ENCODE peak calls at places on chromosomes 13 and 19, in eight cellular contexts. J is heart left ventricle, V is choroid plexus epithelial cell, Z is uterus, I is tibial artery, N is kidney, Q is K562, U is fibroblast of villous mesenchyme. F is an unnamed sample.

GRCh38 chr19:5130371-5131030 is 161.6 kb downstream of the KDM4B start:
- DNase-seq in Q (no peak), J (no peak), U (no peak), V (no peak), I (no peak), Z (no peak), N (no peak), F (peak; percentile 86)

GRCh38 chr19:47274891-47275865 is 493 bp downstream of the INAFM1 start:
- DNase-seq in U (no peak), V (peak; percentile 28), N (peak; percentile 92), I (peak; percentile 80), Q (no peak), J (peak; percentile 54), Z (peak; percentile 57), F (no peak)

GRCh38 chr19:55239004-55239403 is 10.4 kb upstream of the TMEM86B start:
- DNase-seq in Z (no peak), Q (no peak), N (no peak), J (no peak), U (no peak), I (no peak), V (no peak), F (no peak)

GRCh38 chr13:28746289-28746612 is 27.5 kb upstream of the SLC46A3 start:
- DNase-seq in Z (no peak), N (no peak), J (no peak), I (no peak), V (no peak), U (no peak), Q (no peak), F (no peak)

GRCh38 chr13:63107163-63107935 is 1691.7 kb upstream of the PCDH20 start:
- DNase-seq in U (no peak), N (no peak), I (no peak), Q (no peak), Z (no peak), V (peak; percentile 18), J (no peak), F (no peak)

GRCh38 chr19:30209617-30210600 is 162.3 kb upstream of the ZNF536 start:
- DNase-seq in I (no peak), Q (no peak), V (no peak), Z (no peak), U (no peak), N (no peak), J (no peak), F (no peak)

GRCh38 chr19:16497837-16498236 is 1.6 kb downstream of the C19orf44 start:
- DNase-seq in U (no peak), Z (no peak), Q (no peak), J (no peak), V (no peak), N (no peak), I (no peak), F (no peak)

GRCh38 chr13:22596157-22596863 is 584.5 kb upstream of the SGCG start:
- DNase-seq in N (no peak), J (no peak), Q (no peak), I (no peak), V (no peak), Z (no peak), U (peak; percentile 59), F (no peak)

GRCh38 chr13:98798849-98799645 is 46.6 kb upstream of the SLC15A1 start:
- DNase-seq in Q (no peak), U (peak; percentile 83), I (no peak), J (no peak), V (peak; percentile 81), Z (no peak), N (no peak), F (no peak)

GRCh38 chr19:7292352-7292949 is 1.8 kb downstream of the INSR start:
- DNase-seq in Q (no peak), U (no peak), N (no peak), J (no peak), Z (peak; percentile 24), V (no peak), I (no peak), F (peak; percentile 22)

GRCh38 chr19:8526345-8527062 is 12.5 kb upstream of the ZNF414 start:
- DNase-seq in Z (peak; percentile 94), V (peak; percentile 93), N (peak; percentile 96), I (peak; percentile 93), U (peak; percentile 91), Q (peak; percentile 84), J (peak; percentile 93), F (peak; percentile 83)

GRCh38 chr19:51157265-51157664 is 15.2 kb downstream of the SIGLEC7 start:
- DNase-seq in Z (no peak), U (no peak), N (no peak), I (no peak), Q (no peak), J (no peak), V (no peak), F (peak; percentile 29)

GRCh38 chr19:54882758-54883157 is 8.7 kb downstream of the FCAR start:
- DNase-seq in I (no peak), Q (no peak), Z (no peak), N (no peak), J (no peak), U (no peak), V (peak; percentile 2), F (peak; percentile 84)

GRCh38 chr13:72403396-72404010 is 323.9 kb downstream of the MZT1 start:
- DNase-seq in J (no peak), N (no peak), V (no peak), I (no peak), Z (no peak), U (no peak), Q (no peak), F (no peak)

GRCh38 chr19:41421973-41422372 is 5.2 kb downstream of the B3GNT8 start:
- DNase-seq in I (no peak), N (peak; percentile 64), U (no peak), J (no peak), Z (no peak), V (no peak), Q (no peak), F (no peak)

GRCh38 chr19:1884719-1885334 is 469 bp downstream of the ABHD17A start:
- DNase-seq in J (no peak), Q (no peak), N (peak; percentile 84), Z (no peak), I (peak; percentile 70), U (no peak), V (no peak), F (no peak)

GRCh38 chr13:42594577-42595571 is 20.9 kb downstream of the TNFSF11 start:
- DNase-seq in Q (peak; percentile 57), N (no peak), I (no peak), U (peak; percentile 87), J (peak; percentile 37), Z (peak; percentile 58), V (peak; percentile 96), F (peak; percentile 80)

GRCh38 chr13:113917523-113918371 is 53.9 kb upstream of the GAS6 start:
- DNase-seq in V (no peak), Q (no peak), J (no peak), N (no peak), Z (no peak), I (peak; percentile 56), U (no peak), F (no peak)

GRCh38 chr13:111068009-111068350 is 47.1 kb upstream of the ARHGEF7 start:
- DNase-seq in V (no peak), J (no peak), N (no peak), Q (no peak), I (no peak), U (no peak), Z (no peak), F (no peak)
- H3K4me3 ChIP-seq in V (no peak overlapping the region), J (no peak overlapping the region), N (no peak overlapping the region), Q (peak overlapping the region; percentile 44), I (no peak overlapping the region), U (no peak overlapping the region), Z (no peak overlapping the region), F (no peak overlapping the region)

DNA sequence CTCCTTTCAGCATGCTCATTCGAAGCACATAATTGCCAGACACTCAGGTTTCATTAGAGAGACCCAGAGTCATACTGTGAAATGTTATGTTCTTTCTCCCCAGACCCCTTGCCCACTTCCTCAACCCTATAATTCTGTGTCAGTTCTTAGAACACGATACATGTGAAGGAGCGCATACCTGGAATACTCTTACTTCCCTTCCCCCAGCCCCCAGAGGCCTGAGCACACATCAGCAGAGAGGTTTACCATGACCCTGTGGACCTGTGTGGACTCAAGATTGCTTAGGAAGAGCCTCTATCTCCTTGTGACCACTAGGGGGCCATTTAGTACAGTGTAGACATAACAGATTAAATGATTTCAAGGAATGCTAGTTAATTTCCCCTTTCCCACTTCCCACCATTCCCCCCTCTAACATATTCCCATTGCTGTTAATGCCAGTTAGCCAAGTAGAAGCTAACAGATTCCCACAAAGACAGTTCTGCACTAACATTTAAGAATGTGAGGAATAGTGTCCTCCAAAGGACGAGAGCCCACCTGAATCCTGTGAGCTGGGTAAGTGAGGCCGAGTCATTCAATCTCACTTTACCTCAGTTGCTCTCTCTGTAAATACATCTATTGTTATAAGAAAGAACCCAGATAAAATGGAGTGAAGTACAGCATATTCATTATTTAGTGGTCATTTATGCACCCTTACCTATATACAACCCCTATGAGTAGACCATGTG is 154.2 kb upstream of the MAB21L1 start:
- DNase-seq in U (peak; percentile 42), Q (peak; percentile 11), Z (no peak), V (peak; percentile 76), I (no peak), N (no peak), J (no peak), F (peak; percentile 44)
- TF ChIP-seq CTCF in U (peak; percentile 73), Q (peak; percentile 20), Z (peak; percentile 58), V (peak; percentile 78), I (peak; percentile 62), N (peak; percentile 37), J (peak; percentile 71), F (peak; percentile 70)

GRCh38 chr19:43636121-43636683 is 3.4 kb downstream of the CADM4 start:
- DNase-seq in U (no peak), N (peak; percentile 66), V (peak; percentile 15), Z (no peak), Q (no peak), J (no peak), I (no peak), F (no peak)

GRCh38 chr19:43638991-43639494 is 607 bp downstream of the CADM4 start:
- DNase-seq in N (no peak), Z (no peak), Q (no peak), V (no peak), U (no peak), I (no peak), J (no peak), F (no peak)

GRCh38 chr19:43639507-43640423 is at the start of gene CADM4:
- DNase-seq in U (no peak), Z (peak; percentile 36), Q (peak; percentile 89), N (no peak), V (no peak), J (no peak), I (no peak), F (no peak)

GRCh38 chr19:43640424-43640757 is 741 bp upstream of the CADM4 start:
- DNase-seq in V (no peak), Q (no peak), N (no peak), J (no peak), U (no peak), Z (no peak), I (no peak), F (no peak)

GRCh38 chr19:43638214-43638990 is 1.2 kb downstream of the CADM4 start:
- DNase-seq in V (no peak), J (no peak), I (no peak), U (no peak), Q (no peak), Z (no peak), N (no peak), F (no peak)
- H3K4me3 ChIP-seq in V (no peak overlapping the region), J (no peak overlapping the region), I (no peak overlapping the region), U (no peak overlapping the region), Q (no peak overlapping the region), Z (no peak overlapping the region), N (peak overlapping the region; percentile 68), F (no peak overlapping the region)

DNA sequence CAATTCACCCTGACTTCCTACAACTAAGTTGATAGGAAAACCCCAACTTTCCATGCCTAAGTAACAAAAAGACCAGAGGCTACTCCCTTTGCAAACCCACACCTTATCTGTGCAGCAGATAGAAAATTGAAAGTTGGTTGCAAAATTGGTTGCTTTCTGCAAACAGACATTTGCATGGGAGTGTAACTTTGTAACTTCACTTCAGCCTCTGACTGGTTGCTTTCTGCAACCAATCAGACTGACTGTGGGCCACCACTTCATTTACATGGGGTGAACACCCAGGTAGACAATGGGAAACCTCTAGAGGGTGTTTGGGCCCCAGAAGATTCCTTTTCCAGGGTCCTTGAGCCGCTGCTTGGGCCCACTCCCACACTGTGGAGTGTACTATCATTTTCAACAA is 9.8 kb downstream of the TEX30 start:
- DNase-seq in N (no peak), J (no peak), I (no peak), Q (no peak), V (no peak), Z (no peak), U (no peak), F (no peak)
- TF ChIP-seq CTCF in N (no peak), J (no peak), I (no peak), Q (no peak), V (no peak), Z (no peak), U (no peak), F (no peak)